ENCODE peak calls at places on chromosome 4, in nine cellular contexts. U is WTC11, A is NCI-H2081, T is anterior cingulate cortex, L is LoVo, N is pancreas, B is right lobe of liver, D is NCI-H1092, C is ovary. M is an unnamed sample.

GRCh38 chr4:113952452-113953029 is 26.9 kb downstream of the ARSJ start:
- DNase-seq in U (peak; percentile 29), A (peak; percentile 25), T (no peak), L (peak; percentile 55), N (no peak), B (no peak), D (peak; percentile 66), C (no peak), M (peak; percentile 70)

GRCh38 chr4:27318740-27319139 is 458.1 kb downstream of the STIM2 start:
- DNase-seq in U (peak; percentile 79), A (peak; percentile 18), T (no peak), L (no peak), N (no peak), B (no peak), D (no peak), C (no peak), M (peak; percentile 30)

GRCh38 chr4:158754385-158755180 is 14.2 kb upstream of the FNIP2 start:
- DNase-seq in U (no peak), A (no peak), T (no peak), L (no peak), N (no peak), B (no peak), D (no peak), C (no peak), M (peak; percentile 18)

GRCh38 chr4:184310881-184311709 is 93.4 kb upstream of the ENPP6 start:
- DNase-seq in U (no peak), A (no peak), T (no peak), L (no peak), N (peak; percentile 61), B (peak; percentile 57), D (no peak), C (no peak), M (no peak)

GRCh38 chr4:26410385-26411293 is 79.6 kb downstream of the CCKAR start:
- DNase-seq in U (no peak), A (peak; percentile 57), T (no peak), L (peak; percentile 57), N (no peak), B (no peak), D (peak; percentile 31), C (peak; percentile 42), M (peak; percentile 72)

GRCh38 chr4:72394264-72394663 is 174.8 kb downstream of the ADAMTS3 start:
- DNase-seq in U (no peak), A (no peak), T (no peak), L (no peak), N (no peak), B (no peak), D (no peak), C (no peak), M (no peak)

GRCh38 chr4:137609693-137610450 is 77.6 kb upstream of the PCDH18 start:
- DNase-seq in U (no peak), A (no peak), T (no peak), L (no peak), N (no peak), B (no peak), D (no peak), C (no peak), M (peak; percentile 22)

GRCh38 chr4:7890635-7891393 is 48.8 kb downstream of the AFAP1 start:
- DNase-seq in U (no peak), A (peak; percentile 41), T (no peak), L (peak; percentile 41), N (no peak), B (no peak), D (no peak), C (no peak), M (peak; percentile 89)

GRCh38 chr4:109325698-109326097 is 23.2 kb upstream of the COL25A1 start:
- DNase-seq in U (no peak), A (no peak), T (no peak), L (no peak), N (no peak), B (no peak), D (no peak), C (no peak), M (no peak)

GRCh38 chr4:154086247-154086646 is 297.4 kb upstream of the SFRP2 start:
- DNase-seq in U (no peak), A (no peak), T (no peak), L (no peak), N (no peak), B (no peak), D (no peak), C (no peak), M (no peak)

GRCh38 chr4:2839060-2839459 is 4.6 kb upstream of the ADD1 start:
- DNase-seq in U (no peak), A (no peak), T (no peak), L (no peak), N (no peak), B (no peak), D (no peak), C (no peak), M (no peak)

GRCh38 chr4:22339491-22339890 is 176.4 kb downstream of the ADGRA3 start:
- DNase-seq in U (no peak), A (no peak), T (no peak), L (no peak), N (no peak), B (no peak), D (peak; percentile 36), C (no peak), M (no peak)

GRCh38 chr4:102687373-102687981 is 73.3 kb downstream of the MANBA start:
- DNase-seq in U (no peak), A (no peak), T (no peak), L (peak; percentile 15), N (no peak), B (no peak), D (no peak), C (no peak), M (peak; percentile 53)

GRCh38 chr4:3290476-3290875 is 2.3 kb upstream of the RGS12 start:
- DNase-seq in U (peak; percentile 5), A (no peak), T (no peak), L (no peak), N (no peak), B (no peak), D (no peak), C (no peak), M (no peak)

GRCh38 chr4:88735554-88735953 is 37.9 kb upstream of the NAP1L5 start:
- DNase-seq in U (no peak), A (no peak), T (no peak), L (no peak), N (no peak), B (no peak), D (no peak), C (no peak), M (no peak)

GRCh38 chr4:40937140-40937725 is 187.5 kb downstream of the NSUN7 start:
- DNase-seq in U (no peak), A (no peak), T (no peak), L (no peak), N (no peak), B (no peak), D (no peak), C (no peak), M (no peak)

GRCh38 chr4:166318810-166319525 is 445.9 kb downstream of the TLL1 start:
- DNase-seq in U (no peak), A (no peak), T (no peak), L (no peak), N (no peak), B (no peak), D (no peak), C (no peak), M (peak; percentile 81)

GRCh38 chr4:33268776-33269175 is 2548.6 kb downstream of the PCDH7 start:
- DNase-seq in U (no peak), A (no peak), T (no peak), L (no peak), N (no peak), B (no peak), D (no peak), C (no peak), M (no peak)

GRCh38 chr4:26105815-26106699 is 192.0 kb downstream of the SMIM20 start:
- DNase-seq in U (no peak), A (no peak), T (no peak), L (peak; percentile 37), N (no peak), B (no peak), D (no peak), C (no peak), M (peak; percentile 62)

GRCh38 chr4:27270435-27270834 is 409.8 kb downstream of the STIM2 start:
- DNase-seq in U (no peak), A (peak; percentile 99), T (no peak), L (no peak), N (no peak), B (no peak), D (peak; percentile 35), C (no peak), M (no peak)

GRCh38 chr4:175380841-175381240 is 431.2 kb downstream of the GPM6A start:
- DNase-seq in U (no peak), A (no peak), T (no peak), L (no peak), N (no peak), B (no peak), D (no peak), C (no peak), M (no peak)

GRCh38 chr4:109947457-109947856 is 34.8 kb downstream of the EGF start:
- DNase-seq in U (no peak), A (no peak), T (no peak), L (no peak), N (no peak), B (no peak), D (no peak), C (no peak), M (peak; percentile 15)

GRCh38 chr4:85520765-85521749 is 46.1 kb downstream of the ARHGAP24 start:
- DNase-seq in U (no peak), A (no peak), T (no peak), L (no peak), N (no peak), B (no peak), D (no peak), C (no peak), M (no peak)

GRCh38 chr4:140014284-140014683 is 139.7 kb downstream of the MAML3 start:
- DNase-seq in U (no peak), A (no peak), T (no peak), L (no peak), N (no peak), B (no peak), D (no peak), C (no peak), M (no peak)

GRCh38 chr4:53040459-53040815 is 178.3 kb downstream of the RASL11B start:
- DNase-seq in U (no peak), A (no peak), T (no peak), L (no peak), N (no peak), B (no peak), D (no peak), C (no peak), M (peak; percentile 19)

GRCh38 chr4:146949559-146949958 is 3.9 kb upstream of the TTC29 start:
- DNase-seq in U (no peak), A (no peak), T (no peak), L (no peak), N (no peak), B (no peak), D (no peak), C (no peak), M (no peak)

GRCh38 chr4:617644-618330 is 7.6 kb upstream of the PDE6B start:
- DNase-seq in U (no peak), A (no peak), T (no peak), L (peak; percentile 41), N (no peak), B (no peak), D (no peak), C (no peak), M (no peak)

GRCh38 chr4:88138561-88138960 is 19.9 kb downstream of the ABCG2 start:
- DNase-seq in U (no peak), A (no peak), T (no peak), L (no peak), N (no peak), B (no peak), D (no peak), C (no peak), M (peak; percentile 59)

GRCh38 chr4:41322613-41323012 is 65.9 kb downstream of the UCHL1 start:
- DNase-seq in U (no peak), A (no peak), T (no peak), L (no peak), N (no peak), B (no peak), D (no peak), C (no peak), M (no peak)

GRCh38 chr4:2512396-2513135 is 23.9 kb upstream of the FAM193A start:
- DNase-seq in U (no peak), A (no peak), T (no peak), L (no peak), N (no peak), B (no peak), D (no peak), C (no peak), M (no peak)

GRCh38 chr4:100146756-100147155 is 43.5 kb downstream of the DDIT4L start:
- DNase-seq in U (no peak), A (no peak), T (no peak), L (no peak), N (no peak), B (no peak), D (no peak), C (no peak), M (no peak)